ENCODE peak calls at places on chromosomes 16 and 17, in ten cellular contexts. W is aorta; Z is left cardiac atrium; D is OCI-LY7; S is HS-5; X is pons; Q is IMR-90; T is HuH-7.5; I is stimulated activated CD4-positive, alpha-beta T cell treated with anti-CD3 and anti-CD28 coated beads, Interleukin-15, amount 100 ng/mL, for 24 hours; O is activated naive CD8-positive, alpha-beta T cell treated with anti-CD3 and anti-CD28 coated beads for 36 hours. F is an unnamed sample.

GRCh38 chr16:35690413-35690812 is 2231.0 kb downstream of the TP53TG3F start:
- DNase-seq in D (no peak), Z (no peak), X (no peak), Q (no peak), W (no peak), T (no peak), O (no peak), I (no peak), S (no peak), F (no peak)

GRCh38 chr17:298791-299450 is 53.7 kb downstream of the RPH3AL start:
- DNase-seq in O (no peak), D (no peak), Q (no peak), I (no peak), X (no peak), Z (peak), W (peak), T (no peak), S (no peak), F (no peak)

GRCh38 chr16:11256657-11257130 is 690 bp upstream of the SOCS1 start:
- DNase-seq in O (no peak), Q (peak), T (peak), X (peak), Z (peak), I (peak), D (no peak), S (no peak), W (peak), F (peak)

GRCh38 chr16:81357711-81358270 is 43.0 kb downstream of the GAN start:
- DNase-seq in W (no peak), X (no peak), I (no peak), T (no peak), S (no peak), Q (no peak), D (no peak), O (no peak), Z (no peak), F (no peak)

GRCh38 chr16:24525970-24526559 is 13.3 kb upstream of the RBBP6 start:
- DNase-seq in I (no peak), O (no peak), D (no peak), Z (no peak), Q (no peak), T (no peak), W (no peak), S (no peak), X (no peak), F (no peak)

GRCh38 chr16:70703041-70703834 is 17.4 kb upstream of the MTSS2 start:
- DNase-seq in Z (peak), I (no peak), S (peak), Q (peak), X (no peak), W (peak), D (no peak), T (no peak), O (no peak), F (no peak)

GRCh38 chr16:70418274-70418992 is 20.5 kb downstream of the ST3GAL2 start:
- DNase-seq in I (peak), O (peak), Q (no peak), S (no peak), T (no peak), Z (no peak), D (peak), W (no peak), X (no peak), F (no peak)

GRCh38 chr17:65785109-65785508 is 223.7 kb upstream of the AXIN2 start:
- DNase-seq in I (no peak), Z (no peak), T (no peak), S (peak), O (no peak), Q (peak), W (no peak), X (peak), D (no peak), F (peak)

GRCh38 chr16:8375208-8375607 is 215.1 kb downstream of the TMEM114 start:
- DNase-seq in O (no peak), T (no peak), Q (no peak), D (no peak), X (no peak), Z (no peak), W (no peak), I (no peak), S (no peak), F (no peak)

GRCh38 chr16:25005445-25006306 is 9.5 kb downstream of the ARHGAP17 start:
- DNase-seq in D (no peak), O (no peak), S (no peak), X (no peak), W (no peak), Z (no peak), Q (no peak), I (no peak), T (no peak), F (no peak)

GRCh38 chr17:8965394-8966168 is at the start of gene PIK3R5:
- DNase-seq in Q (no peak), O (peak), Z (peak), X (peak), I (peak), D (peak), W (peak), S (no peak), T (no peak), F (no peak)

GRCh38 chr17:1762906-1763829 is 1.3 kb downstream of the SERPINF1 start:
- DNase-seq in Q (peak), O (no peak), T (peak), X (peak), W (no peak), D (no peak), I (no peak), S (no peak), Z (peak), F (no peak)

GRCh38 chr17:13266596-13266995 is 248.8 kb upstream of the ELAC2 start:
- DNase-seq in Z (no peak), I (no peak), Q (peak), T (no peak), D (no peak), O (no peak), W (no peak), X (no peak), S (peak), F (no peak)

GRCh38 chr17:54891176-54891821 is 9.4 kb upstream of the TOM1L1 start:
- DNase-seq in X (peak), T (peak), I (peak), Z (no peak), S (peak), W (no peak), D (peak), O (no peak), Q (peak), F (peak)

GRCh38 chr17:50861822-50862528 is 4.2 kb downstream of the TOB1 start:
- DNase-seq in D (no peak), T (no peak), W (no peak), S (no peak), X (peak), Z (no peak), Q (no peak), O (no peak), I (no peak), F (no peak)

GRCh38 chr16:84813141-84813933 is 6.4 kb upstream of the CRISPLD2 start:
- DNase-seq in T (no peak), W (no peak), S (no peak), X (no peak), O (no peak), I (no peak), Q (peak), Z (peak), D (no peak), F (no peak)

GRCh38 chr16:593406-593805 is 3.5 kb downstream of the RAB40C start:
- DNase-seq in S (no peak), Q (no peak), Z (no peak), O (no peak), X (no peak), W (no peak), D (no peak), I (no peak), T (no peak), F (no peak)

GRCh38 chr17:74343526-74344284 is 17.7 kb downstream of the KIF19 start:
- DNase-seq in Q (no peak), S (no peak), D (no peak), O (no peak), Z (no peak), I (no peak), X (no peak), T (no peak), W (no peak), F (no peak)

GRCh38 chr17:78263063-78263735 is 31.8 kb downstream of the TMEM235 start:
- DNase-seq in D (no peak), Q (no peak), I (peak), W (peak), O (no peak), Z (peak), X (no peak), S (no peak), T (no peak), F (no peak)

GRCh38 chr16:24044467-24044866 is 208.7 kb downstream of the PRKCB start:
- DNase-seq in S (no peak), W (no peak), T (no peak), X (no peak), I (no peak), Z (no peak), D (no peak), Q (no peak), O (no peak), F (no peak)

GRCh38 chr17:34841467-34841866 is 119.8 kb downstream of the CCT6B start:
- DNase-seq in S (no peak), T (no peak), W (no peak), Q (no peak), I (no peak), O (no peak), Z (no peak), D (peak), X (no peak), F (no peak)

GRCh38 chr16:10065014-10065413 is 117.2 kb downstream of the GRIN2A start:
- DNase-seq in Z (no peak), X (no peak), Q (no peak), O (no peak), I (no peak), T (no peak), S (no peak), W (no peak), D (no peak), F (no peak)

GRCh38 chr16:28180660-28181556 is 30.9 kb downstream of the XPO6 start:
- DNase-seq in Z (no peak), D (no peak), S (no peak), I (no peak), T (no peak), O (no peak), Q (peak), W (no peak), X (peak), F (peak)

GRCh38 chr16:51392651-51393187 is 241.6 kb upstream of the SALL1 start:
- DNase-seq in X (no peak), O (no peak), Z (peak), D (no peak), Q (peak), T (no peak), W (no peak), S (no peak), I (no peak), F (no peak)

GRCh38 chr16:73275448-73275847 is 227.5 kb upstream of the ZFHX3 start:
- DNase-seq in X (no peak), W (no peak), T (no peak), I (no peak), Z (no peak), D (no peak), O (no peak), Q (no peak), S (no peak), F (no peak)